ENCODE peak calls at places on chromosomes 7 and 10, in six cellular contexts. P is PC-3, N is GM23338, J is MM.1S, K is HCT116, G is GM23248. L is an unnamed sample.
A peak's percentile ranks its signal among the peaks of the same experiment; 100 is the strongest.

GRCh38 chr7:66583696-66584095 is 45.0 kb upstream of the KCTD7 start:
- DNase-seq in P (no peak), N (no peak), J (no peak), K (no peak), G (no peak), L (no peak)

GRCh38 chr10:266974-267425 is 131.7 kb downstream of the ZMYND11 start:
- DNase-seq in P (peak; percentile 45), N (no peak), J (no peak), K (no peak), G (peak; percentile 33), L (no peak)

GRCh38 chr7:156848979-156849378 is 44.0 kb downstream of the LMBR1 start:
- DNase-seq in P (no peak), N (no peak), J (no peak), K (no peak), G (no peak), L (no peak)

GRCh38 chr10:10870523-10871241 is 147.0 kb upstream of the CELF2 start:
- DNase-seq in P (no peak), N (peak; percentile 8), J (peak; percentile 29), K (no peak), G (peak; percentile 58), L (no peak)

GRCh38 chr7:38546763-38547162 is 84.4 kb downstream of the AMPH start:
- DNase-seq in P (no peak), N (no peak), J (no peak), K (no peak), G (no peak), L (no peak)

GRCh38 chr10:112792487-112793196 is 157.4 kb upstream of the TCF7L2 start:
- DNase-seq in P (no peak), N (no peak), J (no peak), K (no peak), G (peak; percentile 91), L (no peak)

GRCh38 chr10:5945561-5946418 is 31.6 kb downstream of the IL15RA start:
- DNase-seq in P (peak; percentile 76), N (peak; percentile 45), J (no peak), K (no peak), G (peak; percentile 88), L (peak; percentile 32)

GRCh38 chr10:24857001-24857695 is 95.3 kb downstream of the PRTFDC1 start:
- DNase-seq in P (no peak), N (no peak), J (no peak), K (no peak), G (no peak), L (no peak)

GRCh38 chr10:70481831-70482530 is 3.4 kb downstream of the PALD1 start:
- DNase-seq in P (no peak), N (no peak), J (no peak), K (no peak), G (no peak), L (no peak)

GRCh38 chr10:85611093-85611740 is 755.4 kb downstream of the GRID1 start:
- DNase-seq in P (no peak), N (no peak), J (no peak), K (no peak), G (no peak), L (no peak)

GRCh38 chr7:48170506-48170905 is 752 bp upstream of the ABCA13 start:
- DNase-seq in P (no peak), N (no peak), J (no peak), K (no peak), G (no peak), L (no peak)

GRCh38 chr7:129468547-129468946 is 33.8 kb upstream of the SMKR1 start:
- DNase-seq in P (no peak), N (no peak), J (no peak), K (no peak), G (peak; percentile 7), L (no peak)

GRCh38 chr7:157538735-157539134 is 201.9 kb downstream of the DNAJB6 start:
- DNase-seq in P (no peak), N (no peak), J (no peak), K (no peak), G (no peak), L (no peak)

GRCh38 chr7:94154182-94154581 is 150.0 kb upstream of the BET1 start:
- DNase-seq in P (no peak), N (no peak), J (no peak), K (no peak), G (no peak), L (no peak)

GRCh38 chr10:59814878-59815277 is 61.6 kb upstream of the MRLN start:
- DNase-seq in P (no peak), N (no peak), J (no peak), K (no peak), G (no peak), L (no peak)
- H3K9me2 ChIP-seq in P (no peaks in the 10 kb centered on the region), N (no peaks in the 10 kb centered on the region), J (no peaks in the 10 kb centered on the region), K (no peaks in the 10 kb centered on the region), G (no peaks in the 10 kb centered on the region), L (no peaks in the 10 kb centered on the region)

GRCh38 chr7:99440195-99440594 is 1.5 kb downstream of the CPSF4 start:
- DNase-seq in P (no peak), N (peak; percentile 19), J (no peak), K (no peak), G (peak; percentile 42), L (no peak)

GRCh38 chr7:99433158-99433557 is 5.4 kb downstream of the PTCD1 start:
- DNase-seq in P (no peak), N (no peak), J (no peak), K (no peak), G (no peak), L (no peak)

GRCh38 chr7:99438573-99439480 is at the start of the genes CPSF4 and PTCD1:
- DNase-seq in P (peak; percentile 94), N (peak; percentile 98), J (peak; percentile 97), K (peak; percentile 85), G (peak; percentile 99), L (peak; percentile 99)

DNA sequence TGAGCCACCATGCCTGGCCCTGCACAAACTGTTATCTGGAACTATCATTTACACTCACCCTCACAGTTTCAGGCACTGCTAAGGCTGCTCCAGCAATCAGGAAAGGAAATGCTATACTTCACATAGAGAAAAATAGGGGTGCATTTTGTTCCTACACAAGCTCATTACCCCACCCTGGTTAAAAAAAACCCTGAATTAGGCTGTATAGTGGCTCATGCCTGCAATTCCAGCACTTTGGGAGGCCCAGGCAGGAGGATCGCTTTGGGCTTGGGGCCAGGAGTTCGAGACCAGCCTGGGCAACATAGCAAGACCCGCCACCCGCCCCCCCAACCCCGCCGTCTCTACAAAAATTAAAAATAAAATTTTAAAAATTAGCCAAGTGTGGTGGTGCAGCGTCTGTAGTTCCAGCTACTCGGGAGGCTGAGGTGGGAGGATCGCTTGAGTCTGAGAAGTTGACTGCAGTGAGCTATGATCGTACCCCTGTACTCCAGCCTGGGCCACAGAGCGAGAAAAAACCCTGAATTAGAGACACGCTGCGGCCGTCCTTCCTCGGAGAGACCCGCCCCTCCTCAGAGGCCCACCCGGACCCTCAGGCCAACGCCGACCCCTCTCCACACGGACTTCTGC is 539 bp downstream of the PTCD1 start:
- DNase-seq in P (no peak), N (no peak), J (peak; percentile 11), K (no peak), G (peak; percentile 41), L (peak; percentile 15)
- TF ChIP-seq EZH2 in P (no peak), N (no peak), J (no peak), K (no peak), G (no peak), L (no peak)

GRCh38 chr7:154997840-154998370 is 5.0 kb downstream of the PAXIP1 start:
- DNase-seq in P (no peak), N (no peak), J (no peak), K (no peak), G (no peak), L (no peak)

GRCh38 chr7:154996101-154996500 is 6.8 kb downstream of the PAXIP1 start:
- DNase-seq in P (no peak), N (no peak), J (no peak), K (no peak), G (no peak), L (no peak)

GRCh38 chr7:154998481-154998880 is 4.4 kb downstream of the PAXIP1 start:
- DNase-seq in P (no peak), N (no peak), J (no peak), K (no peak), G (no peak), L (no peak)

GRCh38 chr7:154994996-154995395 is 7.9 kb downstream of the PAXIP1 start:
- DNase-seq in P (no peak), N (no peak), J (no peak), K (no peak), G (no peak), L (no peak)

GRCh38 chr7:154996756-154997155 is 6.2 kb downstream of the PAXIP1 start:
- DNase-seq in P (no peak), N (peak; percentile 86), J (no peak), K (no peak), G (no peak), L (no peak)
- TF ChIP-seq EZH2phosphoT487 in P (no peak), N (no peak), J (no peak), K (no peak), G (no peak), L (no peak)

GRCh38 chr7:155568961-155569360 is 22.6 kb upstream of the CNPY1 start:
- DNase-seq in P (no peak), N (no peak), J (no peak), K (no peak), G (no peak), L (no peak)

GRCh38 chr7:155567646-155568334 is 21.4 kb upstream of the CNPY1 start:
- DNase-seq in P (no peak), N (no peak), J (no peak), K (no peak), G (no peak), L (no peak)

GRCh38 chr7:155570171-155570958 is 24.0 kb upstream of the CNPY1 start:
- DNase-seq in P (no peak), N (no peak), J (no peak), K (no peak), G (no peak), L (no peak)

GRCh38 chr7:155569681-155570080 is 23.3 kb upstream of the CNPY1 start:
- DNase-seq in P (no peak), N (no peak), J (no peak), K (no peak), G (no peak), L (no peak)

DNA sequence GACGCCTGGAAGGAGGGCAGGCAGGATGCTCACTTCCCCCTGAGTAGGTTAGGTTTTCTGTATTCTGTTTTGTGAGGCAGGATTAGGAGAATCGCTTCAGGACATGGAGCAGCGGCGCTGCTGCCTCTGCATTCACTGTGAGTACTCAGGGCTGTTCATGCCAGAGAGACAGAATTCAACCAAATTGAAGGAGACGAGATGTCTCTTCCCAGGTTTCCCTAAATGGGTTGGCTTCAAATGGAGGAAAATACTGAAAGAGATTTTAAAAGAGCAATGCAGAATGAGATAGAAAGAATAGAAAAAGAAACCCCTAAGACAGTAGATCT is 21.9 kb upstream of the CNPY1 start:
- DNase-seq in P (no peak), N (no peak), J (no peak), K (no peak), G (no peak), L (no peak)
- H3K9me2 ChIP-seq in P (no peaks in the 10 kb centered on the region), N (no peaks in the 10 kb centered on the region), J (no peaks in the 10 kb centered on the region), K (no peaks in the 10 kb centered on the region), G (no peaks in the 10 kb centered on the region), L (no peaks in the 10 kb centered on the region)

L was measured in hepatocyte.